ENCODE peak calls at places on chromosomes 1 and 21, in nine cellular contexts. E, F, O, Q, D, X, I, Z and K are unnamed samples.

GRCh38 chr1:37719572-37720195 is 27.4 kb downstream of the CDCA8 start:
- DNase-seq in E (no peak), F (no peak), O (no peak), Q (peak; percentile 5), D (no peak), X (peak; percentile 66), I (no peak), Z (no peak), K (no peak)

GRCh38 chr1:31412732-31413404 is at the start of gene SERINC2:
- DNase-seq in E (peak; percentile 83), F (peak; percentile 23), O (peak; percentile 52), Q (no peak), D (no peak), X (no peak), I (no peak), Z (peak; percentile 83), K (no peak)

GRCh38 chr1:46183119-46183842 is 7.0 kb upstream of the P3R3URF start:
- DNase-seq in E (no peak), F (no peak), O (peak; percentile 96), Q (peak; percentile 91), D (peak; percentile 70), X (peak; percentile 96), I (peak; percentile 92), Z (no peak), K (no peak)

GRCh38 chr1:46065405-46065804 is 67.0 kb downstream of the PIK3R3 start:
- DNase-seq in E (no peak), F (no peak), O (no peak), Q (peak; percentile 6), D (no peak), X (no peak), I (no peak), Z (no peak), K (no peak)

GRCh38 chr1:161855260-161855659 is 89.1 kb downstream of the ATF6 start:
- DNase-seq in E (no peak), F (no peak), O (no peak), Q (no peak), D (no peak), X (no peak), I (no peak), Z (no peak), K (no peak)

GRCh38 chr1:66685670-66686069 is 66.6 kb upstream of the DYNLT5 start:
- DNase-seq in E (no peak), F (no peak), O (no peak), Q (no peak), D (no peak), X (peak; percentile 19), I (peak; percentile 62), Z (no peak), K (no peak)

GRCh38 chr1:89870998-89871397 is 50.2 kb downstream of the LRRC8D start:
- DNase-seq in E (no peak), F (no peak), O (no peak), Q (no peak), D (no peak), X (no peak), I (no peak), Z (no peak), K (no peak)

GRCh38 chr1:51969038-51969705 is 21.3 kb downstream of the RAB3B start:
- DNase-seq in E (no peak), F (no peak), O (no peak), Q (peak; percentile 65), D (no peak), X (peak; percentile 95), I (peak; percentile 99), Z (no peak), K (no peak)

GRCh38 chr21:35252831-35253230 is 203.7 kb upstream of the RUNX1 start:
- DNase-seq in E (no peak), F (no peak), O (no peak), Q (no peak), D (no peak), X (peak; percentile 80), I (peak; percentile 81), Z (peak; percentile 12), K (no peak)

GRCh38 chr1:199688133-199688676 is 339.3 kb upstream of the NR5A2 start:
- DNase-seq in E (no peak), F (no peak), O (no peak), Q (no peak), D (no peak), X (no peak), I (peak; percentile 27), Z (no peak), K (no peak)

GRCh38 chr21:44910229-44911065 is 10.3 kb downstream of the ITGB2 start:
- DNase-seq in E (no peak), F (no peak), O (no peak), Q (no peak), D (no peak), X (no peak), I (no peak), Z (no peak), K (no peak)

GRCh38 chr1:224503161-224504118 is 68.8 kb upstream of the WDR26 start:
- DNase-seq in E (peak; percentile 55), F (peak; percentile 79), O (peak; percentile 98), Q (peak; percentile 95), D (peak; percentile 93), X (peak; percentile 80), I (peak; percentile 91), Z (peak; percentile 90), K (peak; percentile 91)

GRCh38 chr1:12095822-12096263 is 32.7 kb downstream of the TNFRSF8 start:
- DNase-seq in E (no peak), F (no peak), O (no peak), Q (peak; percentile 19), D (no peak), X (peak; percentile 35), I (peak; percentile 56), Z (no peak), K (no peak)

GRCh38 chr1:153544453-153545066 is 1.0 kb downstream of the S100A4 start:
- DNase-seq in E (no peak), F (no peak), O (no peak), Q (no peak), D (no peak), X (no peak), I (no peak), Z (no peak), K (no peak)

GRCh38 chr1:190154744-190155143 is 322.9 kb downstream of the BRINP3 start:
- DNase-seq in E (no peak), F (no peak), O (no peak), Q (no peak), D (no peak), X (no peak), I (no peak), Z (no peak), K (no peak)

GRCh38 chr1:213300433-213300832 is 249.4 kb downstream of the RPS6KC1 start:
- DNase-seq in E (no peak), F (no peak), O (no peak), Q (no peak), D (no peak), X (no peak), I (no peak), Z (no peak), K (no peak)

GRCh38 chr21:36260030-36260787 is 59.8 kb upstream of the MORC3 start:
- DNase-seq in E (peak; percentile 55), F (peak; percentile 51), O (peak; percentile 40), Q (peak; percentile 81), D (peak; percentile 45), X (peak; percentile 68), I (peak; percentile 69), Z (peak; percentile 70), K (peak; percentile 57)

GRCh38 chr21:36257657-36258056 is 62.3 kb upstream of the MORC3 start:
- DNase-seq in E (no peak), F (no peak), O (no peak), Q (no peak), D (no peak), X (no peak), I (no peak), Z (no peak), K (no peak)

GRCh38 chr21:36260802-36261201 is 59.2 kb upstream of the MORC3 start:
- DNase-seq in E (no peak), F (no peak), O (no peak), Q (no peak), D (no peak), X (no peak), I (no peak), Z (no peak), K (no peak)

GRCh38 chr21:36263797-36264196 is 56.2 kb upstream of the MORC3 start:
- DNase-seq in E (no peak), F (no peak), O (no peak), Q (no peak), D (no peak), X (no peak), I (no peak), Z (no peak), K (no peak)

GRCh38 chr21:36261459-36261858 is 58.5 kb upstream of the MORC3 start:
- DNase-seq in E (no peak), F (no peak), O (no peak), Q (no peak), D (no peak), X (no peak), I (peak; percentile 26), Z (no peak), K (no peak)
- TF ChIP-seq CTCF in E (no peak), F (no peak), O (no peak), Q (no peak), D (no peak), X (no peak), I (no peak), Z (no peak), K (no peak)

GRCh38 chr1:3019007-3019515 is 2.2 kb upstream of the ACTRT2 start:
- DNase-seq in E (no peak), F (no peak), O (no peak), Q (no peak), D (no peak), X (no peak), I (no peak), Z (no peak), K (no peak)
- TF ChIP-seq CTCF in E (no peak), F (no peak), O (no peak), Q (no peak), D (no peak), X (no peak), I (no peak), Z (no peak), K (no peak)

DNA sequence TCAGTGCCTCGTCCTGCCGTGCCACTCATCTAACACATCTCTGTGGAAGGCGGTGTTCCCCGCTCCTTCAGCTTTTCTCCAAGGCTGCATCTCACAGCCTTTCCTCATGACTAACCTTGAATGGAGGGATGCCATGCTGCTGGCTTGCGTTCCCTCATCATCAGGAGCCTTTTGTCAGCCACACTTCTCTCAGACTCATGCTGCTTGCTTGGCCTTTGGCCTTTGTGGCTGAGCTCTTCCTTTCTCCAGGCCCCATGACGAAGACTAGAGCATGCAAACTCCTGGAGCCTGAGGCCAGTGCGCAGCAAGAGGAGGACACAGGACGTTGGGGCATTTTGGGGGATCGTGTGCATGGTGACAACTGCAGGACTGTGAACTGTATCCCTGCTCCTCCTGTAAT is 70.8 kb downstream of the SYT2 start:
- DNase-seq in E (no peak), F (no peak), O (no peak), Q (no peak), D (no peak), X (no peak), I (peak; percentile 69), Z (no peak), K (no peak)
- TF ChIP-seq CTCF in E (no peak), F (no peak), O (no peak), Q (no peak), D (no peak), X (no peak), I (no peak), Z (no peak), K (no peak)

DNA sequence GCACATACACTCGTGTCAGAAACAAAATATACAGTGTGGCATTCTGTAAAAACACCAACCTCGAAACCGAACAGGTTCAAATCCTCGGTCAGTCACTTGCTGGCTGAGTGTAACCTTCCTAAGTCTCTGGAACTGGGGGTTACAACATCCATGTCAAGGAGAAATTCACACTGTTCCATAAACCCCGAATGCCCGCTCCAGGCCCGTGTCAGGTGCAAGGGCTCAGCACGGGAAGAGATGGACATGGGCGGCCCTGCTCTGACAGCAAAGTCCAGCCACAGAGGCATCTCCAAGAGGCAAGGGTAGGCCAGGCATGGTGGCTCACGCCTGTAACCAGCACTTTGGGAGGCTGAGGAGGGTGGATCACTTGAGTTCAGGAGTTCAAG is 79.5 kb downstream of the SLC66A1 start:
- DNase-seq in E (no peak), F (no peak), O (no peak), Q (no peak), D (no peak), X (no peak), I (no peak), Z (no peak), K (no peak)
- TF ChIP-seq CTCF in E (peak; percentile 33), F (no peak), O (no peak), Q (no peak), D (no peak), X (no peak), I (no peak), Z (no peak), K (no peak)